ENCODE peak calls at places on chromosomes 11 and 22, in nine cellular contexts. A is A549, M is upper lobe of left lung, W is H1, G is HepG2, O is transverse colon, K is SK-N-SH, C is ovary, U is stomach. R is an unnamed sample.
A peak's percentile ranks its signal among the peaks of the same experiment; 100 is the strongest.

GRCh38 chr22:42190274-42190673 is 59.7 kb upstream of the CYP2D6 start:
- DNase-seq in A (peak; percentile 20), M (no peak), W (no peak), G (peak; percentile 70), O (no peak), K (no peak), C (no peak), U (no peak), R (no peak)

GRCh38 chr11:77424639-77425038 is 49.3 kb downstream of the PAK1 start:
- DNase-seq in A (no peak), M (no peak), W (no peak), G (no peak), O (no peak), K (no peak), C (no peak), U (no peak), R (no peak)

GRCh38 chr11:17277024-17277584 is 565 bp downstream of the NUCB2 start:
- DNase-seq in A (peak; percentile 24), M (no peak), W (no peak), G (no peak), O (no peak), K (no peak), C (no peak), U (no peak), R (peak; percentile 74)

GRCh38 chr11:120612363-120613263 is 101.1 kb downstream of the GRIK4 start:
- DNase-seq in A (peak; percentile 49), M (peak; percentile 31), W (no peak), G (peak; percentile 45), O (peak; percentile 28), K (no peak), C (no peak), U (peak; percentile 27), R (no peak)

GRCh38 chr22:26579331-26579886 is 10.5 kb downstream of the TPST2 start:
- DNase-seq in A (no peak), M (peak; percentile 47), W (no peak), G (no peak), O (peak; percentile 62), K (no peak), C (no peak), U (peak; percentile 35), R (no peak)

GRCh38 chr22:50012201-50013181 is at the start of gene IL17REL:
- DNase-seq in A (no peak), M (no peak), W (peak; percentile 54), G (no peak), O (peak; percentile 41), K (peak; percentile 43), C (peak; percentile 27), U (peak; percentile 55), R (no peak)

GRCh38 chr22:50439314-50440250 is 35.3 kb downstream of the SBF1 start:
- DNase-seq in A (no peak), M (no peak), W (no peak), G (no peak), O (no peak), K (peak; percentile 24), C (peak; percentile 32), U (no peak), R (no peak)

GRCh38 chr11:68954970-68955958 is 25.5 kb downstream of the MRGPRD start:
- DNase-seq in A (peak; percentile 17), M (peak; percentile 63), W (peak; percentile 61), G (no peak), O (peak; percentile 77), K (no peak), C (no peak), U (peak; percentile 51), R (no peak)

GRCh38 chr11:19259487-19260345 is 19.0 kb upstream of the E2F8 start:
- DNase-seq in A (peak; percentile 62), M (peak; percentile 69), W (peak; percentile 83), G (no peak), O (peak; percentile 75), K (peak; percentile 73), C (peak; percentile 28), U (peak; percentile 80), R (peak; percentile 72)

GRCh38 chr22:17098379-17098819 is 13.6 kb downstream of the IL17RA start:
- DNase-seq in A (no peak), M (no peak), W (no peak), G (no peak), O (no peak), K (no peak), C (no peak), U (no peak), R (no peak)

GRCh38 chr22:39306456-39307361 is 12.7 kb downstream of the RPL3 start:
- DNase-seq in A (peak; percentile 54), M (peak; percentile 49), W (peak; percentile 83), G (no peak), O (peak; percentile 45), K (peak; percentile 51), C (no peak), U (peak; percentile 51), R (no peak)

GRCh38 chr22:39739338-39740027 is 154.1 kb downstream of the ENTHD1 start:
- DNase-seq in A (no peak), M (no peak), W (no peak), G (no peak), O (no peak), K (no peak), C (no peak), U (no peak), R (no peak)

GRCh38 chr11:38791346-38791961 is 2193.4 kb upstream of the RAG2 start:
- DNase-seq in A (peak; percentile 62), M (no peak), W (no peak), G (peak; percentile 54), O (no peak), K (peak; percentile 57), C (no peak), U (no peak), R (no peak)

GRCh38 chr11:86481399-86481798 is 106.7 kb downstream of the CCDC81 start:
- DNase-seq in A (no peak), M (no peak), W (no peak), G (no peak), O (no peak), K (no peak), C (no peak), U (no peak), R (no peak)

GRCh38 chr11:12274558-12275197 is 102.7 kb upstream of the PARVA start:
- DNase-seq in A (no peak), M (peak; percentile 9), W (no peak), G (no peak), O (no peak), K (no peak), C (no peak), U (no peak), R (peak; percentile 57)

GRCh38 chr11:87122852-87123251 is 85.1 kb downstream of the TMEM135 start:
- DNase-seq in A (no peak), M (no peak), W (no peak), G (no peak), O (no peak), K (no peak), C (no peak), U (no peak), R (no peak)

GRCh38 chr11:57604289-57605010 is 7.0 kb downstream of the SERPING1 start:
- DNase-seq in A (no peak), M (no peak), W (no peak), G (no peak), O (no peak), K (no peak), C (no peak), U (no peak), R (no peak)

GRCh38 chr22:43750751-43751150 is 61.4 kb downstream of the EFCAB6 start:
- DNase-seq in A (no peak), M (no peak), W (no peak), G (no peak), O (no peak), K (no peak), C (no peak), U (no peak), R (no peak)

GRCh38 chr11:104881117-104881794 is 17.0 kb downstream of the CASP12 start:
- DNase-seq in A (no peak), M (no peak), W (no peak), G (no peak), O (no peak), K (no peak), C (no peak), U (no peak), R (no peak)

GRCh38 chr11:127345819-127346459 is 345.4 kb upstream of the KIRREL3 start:
- DNase-seq in A (peak; percentile 24), M (no peak), W (peak; percentile 69), G (peak; percentile 13), O (no peak), K (peak; percentile 66), C (peak; percentile 18), U (no peak), R (no peak)

GRCh38 chr11:102489469-102490145 is 37.0 kb upstream of the TMEM123 start:
- DNase-seq in A (no peak), M (no peak), W (no peak), G (peak; percentile 33), O (no peak), K (no peak), C (no peak), U (no peak), R (no peak)

GRCh38 chr11:34860034-34860433 is 56.1 kb downstream of the APIP start:
- DNase-seq in A (no peak), M (peak; percentile 36), W (no peak), G (no peak), O (no peak), K (no peak), C (no peak), U (no peak), R (no peak)

GRCh38 chr22:33088418-33088817 is 30.2 kb upstream of the SYN3 start:
- DNase-seq in A (no peak), M (no peak), W (no peak), G (no peak), O (no peak), K (no peak), C (no peak), U (no peak), R (no peak)

GRCh38 chr22:48651036-48651890 is 1176.4 kb downstream of the BRD1 start:
- DNase-seq in A (no peak), M (no peak), W (no peak), G (no peak), O (no peak), K (no peak), C (no peak), U (no peak), R (no peak)
- H3K9me3 ChIP-seq in A (no peaks in the 10 kb centered on the region), M (no peaks in the 10 kb centered on the region), W (no peaks in the 10 kb centered on the region), G (no peaks in the 10 kb centered on the region), O (no peaks in the 10 kb centered on the region), K (no peaks in the 10 kb centered on the region), C (no peaks in the 10 kb centered on the region), U (peaks cover 6% of the 10 kb centered on the region), R (no peaks in the 10 kb centered on the region)

GRCh38 chr11:205221-206001 is 1.8 kb downstream of the BET1L start:
- DNase-seq in A (no peak), M (no peak), W (peak; percentile 32), G (no peak), O (no peak), K (no peak), C (peak; percentile 21), U (peak; percentile 23), R (no peak)
- TF ChIP-seq EP300 in A (no peak), M (no peak), W (no peak), G (no peak), O (no peak), K (no peak), C (no peak), U (no peak), R (no peak)

GRCh38 chr11:131737357-131737756 is 366.9 kb downstream of the NTM start:
- DNase-seq in A (no peak), M (no peak), W (no peak), G (no peak), O (no peak), K (no peak), C (no peak), U (no peak), R (no peak)
- TF ChIP-seq CTCF in A (no peak), M (no peak), W (no peak), G (no peak), O (no peak), K (peak; percentile 24), C (no peak), U (no peak), R (no peak)

GRCh38 chr22:48239461-48240164 is 1477.2 kb downstream of the TBC1D22A start:
- DNase-seq in A (no peak), M (no peak), W (no peak), G (no peak), O (no peak), K (no peak), C (no peak), U (peak; percentile 21), R (no peak)
- H3K9me3 ChIP-seq in A (no peaks in the 10 kb centered on the region), M (no peaks in the 10 kb centered on the region), W (no peaks in the 10 kb centered on the region), G (no peaks in the 10 kb centered on the region), O (no peaks in the 10 kb centered on the region), K (no peaks in the 10 kb centered on the region), C (no peaks in the 10 kb centered on the region), U (no peaks in the 10 kb centered on the region), R (no peaks in the 10 kb centered on the region)